ENCODE peak calls at places on chromosomes 16 and 17, in four cellular contexts. G is adrenal gland, B is lower lobe of right lung, O is Peyer's patch. W is an unnamed sample. For H3K4me1 and H3K9me3, the result is how much of the 10 kb centered on the place peaks cover.

GRCh38 chr16:88901718-88902337 is 35.4 kb upstream of the PABPN1L start:
- DNase-seq in G (no peak), B (no peak), O (no peak), W (no peak)

GRCh38 chr16:456891-457483 is 31.5 kb downstream of the RAB11FIP3 start:
- DNase-seq in G (peak), B (no peak), O (no peak), W (no peak)

GRCh38 chr17:69141802-69142472 is at the start of gene ABCA6:
- DNase-seq in G (no peak), B (no peak), O (no peak), W (no peak)

GRCh38 chr16:73672135-73672534 is 624.2 kb upstream of the ZFHX3 start:
- DNase-seq in G (no peak), B (no peak), O (no peak), W (no peak)

GRCh38 chr17:81189670-81190530 is 23.9 kb upstream of the AATK start:
- DNase-seq in G (no peak), B (no peak), O (no peak), W (no peak)

GRCh38 chr17:76709077-76709950 is 1.5 kb downstream of the MXRA7 start:
- DNase-seq in G (peak), B (peak), O (peak), W (peak)

GRCh38 chr17:41230094-41230493 is 2.2 kb upstream of the KRTAP9-3 start:
- DNase-seq in G (no peak), B (no peak), O (no peak), W (no peak)

GRCh38 chr17:58728831-58729230 is 26.8 kb upstream of the PPM1E start:
- DNase-seq in G (no peak), B (no peak), O (no peak), W (no peak)

GRCh38 chr16:84737192-84737591 is 37.4 kb downstream of the USP10 start:
- DNase-seq in G (no peak), B (no peak), O (no peak), W (no peak)

GRCh38 chr17:74521701-74522201 is 9.5 kb downstream of the CD300LB start:
- DNase-seq in G (no peak), B (no peak), O (peak), W (no peak)

GRCh38 chr17:74522381-74523090 is 8.7 kb downstream of the CD300LB start:
- DNase-seq in G (no peak), B (no peak), O (peak), W (no peak)

GRCh38 chr17:74520790-74521480 is 10.3 kb downstream of the CD300LB start:
- DNase-seq in G (no peak), B (no peak), O (peak), W (no peak)

GRCh38 chr17:74523308-74523707 is 8.0 kb downstream of the CD300LB start:
- DNase-seq in G (no peak), B (no peak), O (no peak), W (no peak)

DNA sequence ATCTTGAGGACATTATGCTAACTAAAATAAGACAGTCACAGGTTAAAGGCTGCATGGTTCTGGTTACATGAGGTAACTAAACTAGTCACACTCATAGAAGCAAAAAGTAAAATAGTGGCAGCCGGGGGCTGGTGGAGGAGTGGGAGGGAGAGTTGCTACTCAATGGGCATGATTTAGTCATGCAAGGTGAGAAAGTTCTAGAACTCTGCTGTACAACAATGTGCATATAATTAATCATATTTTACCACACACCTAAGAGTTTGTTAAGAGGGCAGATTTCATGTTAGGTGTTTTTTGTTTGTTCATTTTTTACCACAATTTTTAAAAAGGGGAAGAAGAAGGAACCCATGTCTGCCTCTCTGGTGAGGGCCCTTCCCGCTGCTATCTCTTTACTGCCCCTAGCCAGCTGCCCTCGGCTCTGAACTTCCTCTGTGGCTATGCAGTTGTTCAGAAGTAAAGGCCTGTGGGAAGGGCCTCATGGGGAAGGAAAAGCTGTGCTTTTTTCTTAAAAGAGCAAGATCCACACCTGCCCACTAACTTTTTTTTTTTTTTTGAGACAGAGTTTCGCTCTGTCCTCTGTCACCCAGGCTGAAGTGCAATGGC is 11.2 kb downstream of the CD300LB start:
- DNase-seq in G (no peak), B (peak), O (peak), W (no peak)
- H3K4me1 ChIP-seq in G (under half), B (under half), O (under half), W (under half)

GRCh38 chr17:49859991-49860953 is 12.4 kb upstream of the TAC4 start:
- DNase-seq in G (peak), B (no peak), O (no peak), W (no peak)
- TF ChIP-seq CTCF in G (no peak), B (no peak), O (no peak), W (no peak)

GRCh38 chr16:68577352-68577853 is 38.3 kb downstream of the ZFP90 start:
- DNase-seq in G (no peak), B (no peak), O (no peak), W (no peak)
- H3K9me3 ChIP-seq in G (under half), B (half or more), O (under half), W (half or more)

GRCh38 chr17:74749262-74750038 is 1.0 kb downstream of the NHERF1 start:
- DNase-seq in G (peak), B (no peak), O (peak), W (no peak)

GRCh38 chr17:74750039-74750326 is 1.6 kb downstream of the NHERF1 start:
- DNase-seq in G (peak), B (no peak), O (no peak), W (no peak)

GRCh38 chr17:74746922-74747321 is 1.5 kb upstream of the NHERF1 start:
- DNase-seq in G (no peak), B (peak), O (no peak), W (peak)

GRCh38 chr17:74748529-74749261 is at the start of gene NHERF1:
- DNase-seq in G (peak), B (peak), O (peak), W (peak)

GRCh38 chr17:74748279-74748528 is 224 bp upstream of the NHERF1 start:
- DNase-seq in G (no peak), B (no peak), O (no peak), W (no peak)
- H3K4me1 ChIP-seq in G (under half), B (half or more), O (half or more), W (under half)

GRCh38 chr17:67649891-67650290 is 67.8 kb upstream of the NOL11 start:
- DNase-seq in G (no peak), B (no peak), O (no peak), W (no peak)
- TF ChIP-seq CTCF in G (no peak), B (no peak), O (no peak), W (no peak)

GRCh38 chr16:3306078-3306477 is 781 bp downstream of the ZNF75A start:
- DNase-seq in G (no peak), B (no peak), O (no peak), W (no peak)
- H3K9me3 ChIP-seq in G (under half), B (half or more), O (under half), W (half or more)

GRCh38 chr17:44110823-44111633 is 12.4 kb downstream of the HDAC5 start:
- DNase-seq in G (peak), B (peak), O (peak), W (peak)

GRCh38 chr17:44109312-44109630 is 14.2 kb downstream of the HDAC5 start:
- DNase-seq in G (no peak), B (no peak), O (no peak), W (no peak)

GRCh38 chr17:44106801-44107200 is 16.6 kb downstream of the HDAC5 start:
- DNase-seq in G (no peak), B (no peak), O (no peak), W (no peak)

GRCh38 chr17:44110011-44110686 is 13.3 kb downstream of the HDAC5 start:
- DNase-seq in G (no peak), B (no peak), O (no peak), W (no peak)

DNA sequence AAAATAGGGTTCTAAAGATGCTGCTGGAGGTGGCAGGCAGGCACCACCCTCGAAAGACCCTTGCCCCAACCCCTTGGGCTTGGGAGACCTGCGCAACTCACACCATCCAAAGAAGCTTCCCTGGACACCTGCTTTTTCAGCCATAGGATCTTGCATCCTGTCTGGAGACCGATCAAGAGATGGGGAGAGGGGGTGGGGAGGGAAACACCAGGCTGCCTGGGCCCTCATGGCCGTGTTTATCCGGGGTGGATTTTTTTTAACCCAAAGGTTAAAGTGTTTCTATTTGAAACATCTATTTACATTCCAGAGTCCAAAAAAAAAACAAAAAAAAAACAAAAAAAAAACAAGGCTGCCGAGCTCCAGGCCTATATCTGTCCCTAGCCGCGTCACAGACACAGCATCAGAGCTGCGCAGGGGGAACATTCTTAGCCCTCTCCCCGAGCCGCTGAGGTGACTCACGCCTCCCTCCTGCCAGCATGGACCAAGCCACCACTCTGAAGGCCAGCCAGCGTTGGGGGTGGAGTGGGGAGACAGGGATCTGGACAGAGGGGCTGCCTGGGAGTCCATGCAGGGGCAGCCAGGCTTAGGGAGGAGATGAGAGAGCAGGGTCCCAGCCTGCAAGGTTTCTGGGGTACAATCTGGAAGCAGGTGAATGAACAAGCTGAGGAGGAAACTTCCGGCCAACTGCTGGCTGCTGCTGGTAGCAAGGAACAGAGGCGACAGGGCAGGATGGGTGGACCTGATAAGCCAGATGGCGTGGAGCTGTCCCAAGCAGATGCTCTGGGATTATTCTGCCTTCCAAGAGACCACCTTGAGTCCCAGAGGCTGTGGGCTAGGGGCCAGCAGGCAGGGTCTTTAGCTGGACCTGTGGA is 14.8 kb downstream of the HDAC5 start:
- DNase-seq in G (peak), B (peak), O (peak), W (peak)
- H3K4me1 ChIP-seq in G (under half), B (half or more), O (under half), W (under half)

GRCh38 chr17:79017546-79017945 is 6.4 kb upstream of the C1QTNF1 start:
- DNase-seq in G (no peak), B (no peak), O (no peak), W (no peak)

GRCh38 chr17:79018045-79018695 is 5.8 kb upstream of the C1QTNF1 start:
- DNase-seq in G (peak), B (peak), O (no peak), W (no peak)

GRCh38 chr17:79019260-79019630 is 4.7 kb upstream of the C1QTNF1 start:
- DNase-seq in G (no peak), B (no peak), O (no peak), W (no peak)

GRCh38 chr17:79020631-79021301 is 3.2 kb upstream of the C1QTNF1 start:
- DNase-seq in G (no peak), B (no peak), O (no peak), W (no peak)

GRCh38 chr17:79019631-79020584 is 4.1 kb upstream of the C1QTNF1 start:
- DNase-seq in G (peak), B (no peak), O (peak), W (peak)
- TF ChIP-seq CTCF in G (peak), B (peak), O (peak), W (peak)

DNA sequence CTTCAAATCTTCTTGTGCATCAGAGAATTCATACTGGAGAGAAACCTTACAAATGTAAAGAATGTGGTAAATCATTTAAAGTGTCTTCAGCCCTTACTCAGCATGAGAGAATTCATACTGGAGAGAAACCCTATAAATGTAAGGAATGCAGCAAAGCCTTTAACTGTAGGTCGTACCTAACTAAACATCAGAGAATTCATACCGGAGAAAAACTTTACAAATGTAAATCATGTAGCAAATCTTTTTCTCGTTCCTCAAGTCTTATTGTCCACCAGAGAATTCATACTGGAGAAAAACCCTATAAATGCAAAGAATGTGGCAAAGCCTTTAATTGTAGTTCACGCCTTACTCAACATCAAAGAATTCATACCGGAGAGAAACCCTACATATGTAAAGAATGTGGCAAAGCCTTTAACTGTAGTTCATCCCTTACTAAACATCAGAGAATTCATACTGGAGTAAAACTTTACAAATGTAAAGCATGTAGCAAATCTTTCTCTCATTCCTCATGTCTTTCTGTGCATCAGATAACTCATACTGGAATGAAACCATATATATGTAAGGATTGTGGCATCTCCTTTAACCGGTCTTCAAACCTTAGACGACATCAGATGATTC is 118.5 kb upstream of the ZNF267 start:
- DNase-seq in G (no peak), B (no peak), O (no peak), W (no peak)
- H3K9me3 ChIP-seq in G (under half), B (half or more), O (under half), W (half or more)

W was measured in mucosa of descending colon.